ENCODE peak calls at places on chromosomes 3 and 15, in ten cellular contexts. V is HCT116, E is D721Med, C is AG09309, J is mesothelial cell of epicardium, L is mucosa of descending colon, D is H9, Q is progenitor cell of endocrine pancreas, G is fibroblast of mammary gland, O is psoas muscle. W is an unnamed sample.

GRCh38 chr3:66019896-66020295 is 18.8 kb downstream of the MAGI1 start:
- DNase-seq in C (no peak), L (no peak), G (no peak), J (no peak), D (no peak), Q (no peak), O (no peak), V (no peak), E (no peak), W (no peak)

GRCh38 chr3:130849111-130849552 is 44.8 kb upstream of the ATP2C1 start:
- DNase-seq in G (no peak), D (no peak), C (no peak), J (no peak), V (no peak), L (peak), E (no peak), O (peak), Q (no peak), W (no peak)

GRCh38 chr3:31361391-31362273 is 171.1 kb upstream of the STT3B start:
- DNase-seq in E (no peak), Q (no peak), C (peak), L (no peak), J (no peak), O (no peak), G (peak), D (no peak), V (peak), W (no peak)

GRCh38 chr3:146702237-146702636 is 97.1 kb upstream of the PLSCR5 start:
- DNase-seq in O (no peak), G (no peak), D (no peak), C (no peak), V (no peak), L (no peak), Q (no peak), E (no peak), J (no peak), W (no peak)

GRCh38 chr15:34721802-34722795 is 32.7 kb downstream of the GJD2 start:
- DNase-seq in C (peak), V (peak), L (no peak), Q (no peak), E (peak), O (peak), J (peak), G (peak), D (peak), W (peak)

GRCh38 chr15:50304856-50305255 is 39.3 kb upstream of the HDC start:
- DNase-seq in C (no peak), G (peak), D (no peak), L (no peak), E (no peak), O (no peak), V (no peak), J (no peak), Q (no peak), W (no peak)

GRCh38 chr15:70672081-70672480 is 91.3 kb downstream of the UACA start:
- DNase-seq in L (no peak), V (no peak), G (no peak), Q (no peak), D (no peak), C (no peak), O (no peak), J (no peak), E (no peak), W (no peak)

GRCh38 chr3:120614765-120615164 is 18.6 kb downstream of the NDUFB4 start:
- DNase-seq in V (no peak), O (no peak), L (no peak), E (no peak), D (no peak), Q (no peak), G (no peak), C (no peak), J (no peak), W (no peak)

GRCh38 chr3:78645628-78646310 is 1122.0 kb downstream of the ROBO1 start:
- DNase-seq in Q (no peak), O (no peak), C (peak), G (peak), E (no peak), L (no peak), J (no peak), D (no peak), V (peak), W (no peak)

GRCh38 chr3:83738202-83738601 is 1220.6 kb upstream of the CADM2 start:
- DNase-seq in J (no peak), E (no peak), D (no peak), G (no peak), V (no peak), Q (no peak), C (no peak), L (no peak), O (no peak), W (no peak)

GRCh38 chr15:67707520-67708283 is 117.6 kb upstream of the SKOR1 start:
- DNase-seq in C (no peak), O (no peak), E (no peak), Q (no peak), G (no peak), D (peak), V (no peak), J (no peak), L (no peak), W (no peak)

GRCh38 chr3:8486945-8487344 is 14.7 kb upstream of the LMCD1 start:
- DNase-seq in C (no peak), D (no peak), O (no peak), J (no peak), G (no peak), E (no peak), V (no peak), L (no peak), Q (no peak), W (no peak)

GRCh38 chr3:157746391-157746790 is 243.2 kb upstream of the VEPH1 start:
- DNase-seq in L (no peak), J (no peak), D (no peak), E (no peak), O (no peak), Q (no peak), C (peak), G (peak), V (no peak), W (no peak)

GRCh38 chr3:121651684-121652083 is 9.0 kb downstream of the HCLS1 start:
- DNase-seq in E (no peak), G (peak), J (no peak), D (no peak), V (no peak), Q (no peak), O (no peak), C (no peak), L (no peak), W (no peak)

GRCh38 chr3:46893763-46894162 is 16.2 kb downstream of the PTH1R start:
- DNase-seq in O (peak), G (no peak), L (no peak), E (no peak), J (no peak), C (no peak), D (no peak), Q (no peak), V (no peak), W (no peak)

GRCh38 chr3:179432021-179432420 is 19.2 kb downstream of the GNB4 start:
- DNase-seq in D (no peak), Q (no peak), L (no peak), G (no peak), J (no peak), V (no peak), E (no peak), O (no peak), C (no peak), W (peak)

GRCh38 chr15:75532413-75533250 is 46.5 kb downstream of the PTPN9 start:
- DNase-seq in Q (peak), E (no peak), C (no peak), L (no peak), O (peak), J (no peak), D (peak), V (peak), G (peak), W (peak)

GRCh38 chr3:117719316-117719926 is 1009.8 kb downstream of the TUSC7 start:
- DNase-seq in E (no peak), D (no peak), G (peak), O (no peak), C (no peak), Q (no peak), J (no peak), V (peak), L (no peak), W (no peak)

GRCh38 chr3:146159037-146159436 is 1.9 kb downstream of the PLOD2 start:
- DNase-seq in Q (no peak), E (no peak), J (no peak), C (no peak), D (no peak), G (no peak), L (no peak), O (no peak), V (no peak), W (no peak)

GRCh38 chr3:126432901-126433480 is 38.3 kb downstream of the CFAP100 start:
- DNase-seq in D (peak), C (no peak), G (no peak), L (no peak), O (no peak), J (no peak), E (no peak), Q (no peak), V (no peak), W (no peak)

GRCh38 chr3:51687472-51688205 is 16.6 kb downstream of the TEX264 start:
- DNase-seq in Q (no peak), J (no peak), L (no peak), O (no peak), V (no peak), C (no peak), G (no peak), E (no peak), D (no peak), W (no peak)

DNA sequence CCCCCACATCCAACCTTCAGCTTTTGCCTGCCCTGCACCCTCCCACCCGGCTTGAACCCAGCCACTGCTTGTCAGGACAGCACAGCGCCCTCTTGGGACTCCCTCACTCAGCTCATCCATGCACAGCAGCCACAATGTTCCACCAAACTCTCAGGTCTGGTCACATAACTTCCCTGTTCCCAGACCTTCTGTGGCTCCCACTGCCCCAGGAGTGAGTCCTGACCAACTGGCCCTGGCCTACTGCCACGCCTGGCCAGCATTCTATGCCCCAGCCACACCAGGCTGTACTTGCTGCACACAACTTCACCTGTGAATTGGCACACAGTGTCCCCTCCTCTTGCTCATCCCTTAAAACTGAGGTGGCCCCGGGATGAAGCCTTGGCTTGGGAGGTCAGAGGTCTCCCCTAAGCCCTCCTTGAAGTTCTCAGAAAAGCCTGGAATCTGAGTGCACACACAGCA is 21.0 kb downstream of the PLXNB1 start:
- DNase-seq in J (no peak), Q (peak), E (peak), L (no peak), V (no peak), D (peak), O (peak), G (no peak), C (no peak), W (peak)
- TF ChIP-seq CTCF in J (no peak), Q (no peak), E (no peak), L (no peak), V (peak), D (peak), O (no peak), G (no peak), C (peak), W (no peak)

GRCh38 chr3:81585937-81586336 is 175.5 kb downstream of the GBE1 start:
- DNase-seq in E (no peak), J (no peak), D (no peak), V (no peak), C (no peak), Q (no peak), G (no peak), L (no peak), O (no peak), W (no peak)

GRCh38 chr3:81579744-81580143 is 181.7 kb downstream of the GBE1 start:
- DNase-seq in O (no peak), Q (no peak), J (no peak), C (no peak), G (no peak), V (no peak), E (no peak), L (no peak), D (no peak), W (no peak)

GRCh38 chr3:81580399-81580798 is 181.0 kb downstream of the GBE1 start:
- DNase-seq in D (no peak), L (no peak), O (no peak), E (no peak), V (no peak), C (no peak), G (no peak), Q (no peak), J (no peak), W (no peak)

GRCh38 chr3:81585057-81585456 is 176.4 kb downstream of the GBE1 start:
- DNase-seq in L (no peak), D (no peak), Q (no peak), V (no peak), E (no peak), C (no peak), J (no peak), O (no peak), G (no peak), W (no peak)

GRCh38 chr3:81581966-81582599 is 179.4 kb downstream of the GBE1 start:
- DNase-seq in G (peak), V (peak), D (no peak), C (no peak), L (peak), J (no peak), O (no peak), Q (no peak), E (no peak), W (peak)
- TF ChIP-seq CTCF in G (peak), V (peak), D (peak), C (peak), L (peak), J (peak), O (peak), Q (peak), E (peak), W (peak)

GRCh38 chr3:35849963-35850362 is 210.6 kb downstream of the ARPP21 start:
- DNase-seq in O (no peak), G (no peak), D (no peak), E (no peak), J (no peak), V (no peak), C (no peak), L (no peak), Q (no peak), W (no peak)
- TF ChIP-seq CTCF in O (no peak), G (no peak), D (no peak), E (no peak), J (no peak), V (no peak), C (no peak), L (no peak), Q (no peak), W (no peak)

DNA sequence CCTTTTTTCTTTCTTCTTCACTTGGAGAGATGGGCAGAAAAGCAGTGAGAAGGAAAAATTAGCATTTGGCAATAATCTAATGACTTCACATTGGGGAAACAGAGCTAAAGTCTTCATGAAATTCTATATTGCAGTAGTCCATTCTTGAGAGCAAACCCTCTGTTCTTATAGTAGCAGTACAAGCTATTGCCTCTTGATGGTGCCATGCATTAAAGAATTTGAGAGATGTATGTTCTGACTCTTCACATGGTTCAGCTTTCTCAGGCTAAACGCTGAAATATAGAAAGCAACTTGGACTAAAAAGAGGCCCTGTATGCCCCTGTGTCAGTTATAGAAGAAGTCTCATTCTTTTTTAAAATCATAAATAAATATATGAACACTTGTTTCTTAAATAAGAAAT is 36.0 kb downstream of the PHLDB2 start:
- DNase-seq in V (peak), G (peak), J (no peak), L (no peak), C (no peak), E (no peak), Q (no peak), O (no peak), D (no peak), W (no peak)
- TF ChIP-seq CTCF in V (peak), G (peak), J (no peak), L (no peak), C (peak), E (peak), Q (no peak), O (peak), D (peak), W (no peak)

GRCh38 chr3:127689266-127689860 is 16.6 kb downstream of the ABTB1 start:
- DNase-seq in C (no peak), L (peak), E (no peak), Q (no peak), D (no peak), V (no peak), J (no peak), O (peak), G (no peak), W (peak)

GRCh38 chr3:127690106-127690505 is 17.4 kb downstream of the ABTB1 start:
- DNase-seq in C (no peak), V (no peak), L (peak), Q (no peak), O (peak), D (no peak), G (peak), E (no peak), J (no peak), W (no peak)

GRCh38 chr3:127691974-127692373 is 19.2 kb downstream of the ABTB1 start:
- DNase-seq in J (no peak), G (no peak), C (no peak), V (no peak), D (no peak), Q (no peak), L (no peak), E (no peak), O (peak), W (no peak)

GRCh38 chr3:127691494-127691893 is 18.7 kb downstream of the ABTB1 start:
- DNase-seq in Q (no peak), G (no peak), L (peak), C (no peak), O (peak), E (no peak), D (no peak), J (no peak), V (no peak), W (no peak)

GRCh38 chr3:127690823-127691452 is 18.2 kb downstream of the ABTB1 start:
- DNase-seq in O (peak), L (peak), Q (no peak), E (no peak), C (no peak), J (no peak), D (peak), V (peak), G (peak), W (peak)
- TF ChIP-seq CTCF in O (peak), L (no peak), Q (peak), E (peak), C (peak), J (no peak), D (peak), V (peak), G (peak), W (peak)

GRCh38 chr3:151559736-151560135 is 98.9 kb upstream of the IGSF10 start:
- DNase-seq in E (no peak), G (no peak), Q (no peak), V (no peak), L (no peak), D (no peak), J (no peak), C (no peak), O (no peak), W (no peak)

GRCh38 chr3:151564261-151564660 is 103.4 kb upstream of the IGSF10 start:
- DNase-seq in V (no peak), Q (no peak), O (no peak), D (no peak), L (no peak), C (no peak), E (no peak), G (no peak), J (no peak), W (no peak)

GRCh38 chr3:151560750-151561149 is 99.9 kb upstream of the IGSF10 start:
- DNase-seq in C (no peak), O (no peak), D (no peak), J (no peak), L (no peak), V (no peak), E (no peak), G (no peak), Q (no peak), W (no peak)

GRCh38 chr3:151561878-151562277 is 101.0 kb upstream of the IGSF10 start:
- DNase-seq in V (no peak), O (no peak), J (no peak), G (peak), Q (no peak), D (no peak), E (no peak), C (no peak), L (no peak), W (no peak)

GRCh38 chr3:151562901-151563300 is 102.0 kb upstream of the IGSF10 start:
- DNase-seq in L (no peak), J (no peak), G (no peak), O (no peak), Q (no peak), D (no peak), C (no peak), E (no peak), V (no peak), W (no peak)
- TF ChIP-seq CTCF in L (no peak), J (no peak), G (no peak), O (no peak), Q (no peak), D (no peak), C (no peak), E (no peak), V (no peak), W (no peak)

GRCh38 chr3:36707623-36708409 is 56.5 kb downstream of the DCLK3 start:
- DNase-seq in C (no peak), E (no peak), L (no peak), O (no peak), G (peak), J (no peak), Q (no peak), D (no peak), V (peak), W (no peak)
- TF ChIP-seq CTCF in C (peak), E (no peak), L (no peak), O (no peak), G (peak), J (no peak), Q (peak), D (peak), V (peak), W (no peak)

GRCh38 chr3:37825744-37826143 is 35.9 kb upstream of the CTDSPL start:
- DNase-seq in O (no peak), L (no peak), V (no peak), Q (no peak), E (no peak), D (no peak), G (no peak), J (no peak), C (no peak), W (no peak)
- TF ChIP-seq CTCF in O (no peak), L (no peak), V (no peak), Q (no peak), E (no peak), D (no peak), G (no peak), J (no peak), C (no peak), W (no peak)

W was measured in adrenal gland.